ENCODE peak calls at places on chromosomes 16 and 17, in five cellular contexts. F, R, M, K and H are unnamed samples. For H3K9me3, the result is how much of the 10 kb centered on the place peaks cover.

GRCh38 chr16:29927523-29927905 is 1.5 kb upstream of the KCTD13 start:
- DNase-seq in F (no peak), R (no peak), M (no peak), K (no peak), H (no peak)

GRCh38 chr16:75231570-75231969 is 12.8 kb downstream of the CTRB1 start:
- DNase-seq in F (no peak), R (no peak), M (no peak), K (no peak), H (no peak)

GRCh38 chr16:75402821-75403475 is 30.4 kb downstream of the CFDP1 start:
- DNase-seq in F (peak), R (no peak), M (no peak), K (peak), H (no peak)

GRCh38 chr17:5485270-5486205 is at the start of gene DERL2:
- DNase-seq in F (peak), R (peak), M (no peak), K (peak), H (no peak)

GRCh38 chr16:10949424-10949970 is 5.1 kb downstream of the CLEC16A start:
- DNase-seq in F (no peak), R (no peak), M (peak), K (peak), H (no peak)

GRCh38 chr16:9092963-9093477 is 1.6 kb downstream of the HAPSTR1 start:
- DNase-seq in F (peak), R (peak), M (peak), K (peak), H (no peak)

GRCh38 chr17:70109497-70109896 is 34.5 kb downstream of the KCNJ16 start:
- DNase-seq in F (no peak), R (no peak), M (no peak), K (peak), H (peak)

GRCh38 chr17:8189041-8189710 is 804 bp downstream of the BORCS6 start:
- DNase-seq in F (peak), R (no peak), M (no peak), K (peak), H (peak)

GRCh38 chr16:60031751-60032150 is 1297.6 kb upstream of the GOT2 start:
- DNase-seq in F (no peak), R (no peak), M (no peak), K (no peak), H (no peak)

GRCh38 chr16:46830417-46830901 is 521 bp downstream of the C16orf87 start:
- DNase-seq in F (peak), R (no peak), M (peak), K (peak), H (peak)

GRCh38 chr17:31568140-31568938 is 176.9 kb downstream of the RAB11FIP4 start:
- DNase-seq in F (no peak), R (peak), M (no peak), K (peak), H (peak)

GRCh38 chr17:66952031-66952524 is 12.4 kb upstream of the CACNG4 start:
- DNase-seq in F (peak), R (peak), M (peak), K (peak), H (no peak)

GRCh38 chr17:43701318-43701743 is 39.6 kb upstream of the MEOX1 start:
- DNase-seq in F (no peak), R (no peak), M (no peak), K (peak), H (no peak)

GRCh38 chr16:5653789-5654188 is 556.2 kb upstream of the EEF2KMT start:
- DNase-seq in F (no peak), R (no peak), M (no peak), K (no peak), H (no peak)

GRCh38 chr16:24900230-24900629 is 54.5 kb downstream of the SLC5A11 start:
- DNase-seq in F (no peak), R (no peak), M (no peak), K (no peak), H (no peak)

GRCh38 chr17:81831957-81832607 is 1.0 kb downstream of the MCRIP1 start:
- DNase-seq in F (no peak), R (no peak), M (peak), K (peak), H (no peak)

GRCh38 chr17:74851612-74852236 is 8.0 kb downstream of the GRIN2C start:
- DNase-seq in F (no peak), R (no peak), M (no peak), K (no peak), H (no peak)

DNA sequence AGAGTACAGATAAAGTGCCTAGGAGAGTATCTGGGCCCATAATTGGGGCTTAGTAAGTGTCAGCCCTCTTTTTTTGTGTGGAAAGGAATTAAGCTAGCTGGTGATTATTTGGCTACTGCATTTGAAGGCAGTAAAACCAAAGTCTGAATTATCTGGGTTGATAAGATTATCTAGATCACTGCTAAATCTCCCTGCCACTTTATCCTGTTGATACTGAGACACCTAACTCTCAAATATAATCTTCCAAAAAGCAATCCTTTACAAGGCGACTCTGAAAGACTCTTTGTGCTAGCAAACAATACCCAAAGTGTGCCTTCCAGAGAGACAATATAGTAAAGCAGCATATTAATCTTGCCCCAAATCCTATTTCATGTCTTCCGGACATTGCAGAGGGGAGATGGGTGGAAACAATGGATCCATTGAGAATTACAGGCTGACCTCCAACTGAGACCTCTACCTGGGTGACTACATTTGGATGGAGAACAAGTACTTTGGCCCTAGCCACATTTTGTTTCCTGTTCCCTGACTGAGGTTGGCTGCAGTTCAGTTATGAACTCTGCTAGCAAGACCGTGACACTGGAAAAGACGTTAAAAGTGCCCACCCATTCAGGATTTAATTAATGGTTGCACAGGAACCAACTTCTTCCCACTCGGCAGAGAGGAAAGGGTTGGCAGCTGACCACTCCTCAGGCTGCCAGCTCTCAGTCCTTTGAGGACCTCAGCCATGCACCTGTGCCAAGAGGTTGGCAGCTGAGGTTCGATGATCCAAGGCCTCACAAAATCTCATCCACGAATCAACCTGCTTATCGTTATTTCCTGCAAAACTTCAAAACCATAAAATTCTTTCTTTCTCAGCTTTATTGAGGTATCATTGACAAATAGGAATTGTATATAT is 72.6 kb downstream of the SYCE1L start:
- DNase-seq in F (no peak), R (no peak), M (no peak), K (no peak), H (no peak)
- H3K4me3 ChIP-seq in F (no peak), R (no peak), M (no peak), K (no peak), H (no peak)

DNA sequence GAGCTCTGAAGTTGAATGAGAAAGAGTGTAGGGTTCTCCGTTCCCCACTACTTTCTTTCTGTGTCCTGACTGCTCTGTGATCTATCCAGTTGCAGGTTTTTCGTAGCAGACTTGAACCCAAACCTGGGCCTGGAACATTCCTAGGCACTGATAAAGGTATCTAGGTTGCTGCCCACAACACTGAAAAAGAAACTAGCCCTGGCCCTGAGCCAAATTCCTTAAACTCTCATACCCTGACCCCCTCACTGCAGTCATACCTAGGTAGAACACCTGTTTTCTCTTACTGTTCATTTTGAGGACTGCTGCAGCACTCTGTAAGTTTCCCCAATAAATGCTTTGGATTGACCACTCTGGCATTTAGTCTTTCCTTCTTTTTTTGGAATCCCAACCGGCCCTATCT is 5.4 kb downstream of the HYDIN start:
- DNase-seq in F (no peak), R (no peak), M (no peak), K (no peak), H (no peak)
- H3K9me3 ChIP-seq in F (under half), R (under half), M (half or more), K (under half), H (under half)

DNA sequence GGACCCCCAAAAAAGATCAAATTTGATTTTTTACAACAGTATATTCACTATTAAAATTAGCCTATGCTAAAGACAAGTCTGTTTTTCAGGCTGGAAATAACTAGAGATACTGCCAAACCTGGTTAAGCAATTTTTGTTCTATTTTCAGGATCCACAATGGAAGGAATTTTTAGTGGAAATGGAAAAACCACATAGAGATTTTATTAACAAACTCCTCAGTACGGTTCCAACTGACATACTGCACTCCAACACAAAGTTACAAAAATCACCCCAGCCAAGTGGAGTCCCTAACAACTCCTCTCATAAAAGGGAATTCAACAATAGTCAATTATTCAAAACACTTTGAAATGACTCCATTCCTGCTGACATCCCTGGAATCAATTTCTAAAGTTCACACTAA is 101.6 kb upstream of the TOB1 start:
- DNase-seq in F (no peak), R (no peak), M (no peak), K (peak), H (no peak)
- H3K27ac ChIP-seq in F (peak), R (no peak), M (peak), K (no peak), H (no peak)

DNA sequence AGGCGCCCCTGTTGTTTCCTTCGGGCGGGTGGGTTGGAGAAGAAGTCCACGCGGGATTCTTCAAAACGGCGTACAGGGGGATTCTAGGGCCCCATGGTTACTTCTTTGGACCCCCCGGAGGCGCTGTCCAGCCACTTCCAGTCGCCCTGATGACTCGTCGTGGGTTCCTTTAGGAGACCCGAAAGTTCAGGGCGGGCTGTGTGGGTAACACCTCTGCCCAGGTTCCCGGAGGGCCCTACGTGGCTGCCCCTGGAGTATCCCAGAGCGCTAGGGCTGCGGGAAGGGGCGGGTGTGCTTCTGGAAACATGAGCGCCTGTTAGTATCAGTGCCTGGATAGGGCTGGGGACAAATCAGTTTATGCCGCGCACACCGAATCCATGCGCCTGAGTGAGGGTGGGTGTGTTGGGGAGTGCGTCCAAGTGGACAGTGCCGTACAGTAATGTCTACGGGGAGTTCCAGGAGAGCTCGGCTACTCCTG is 602 bp upstream of the HIC1 start:
- DNase-seq in F (no peak), R (no peak), M (no peak), K (peak), H (peak)
- H3K4me3 ChIP-seq in F (peak), R (peak), M (peak), K (peak), H (peak)